ENCODE peak calls at places on chromosomes 6 and 20, in eight cellular contexts. I, F, P, L, X, Z, T and D are unnamed samples.

GRCh38 chr6:89483111-89483720 is 50.3 kb downstream of the ANKRD6 start:
- DNase-seq in I (no peak), F (peak; percentile 28), P (peak; percentile 36), L (no peak), X (no peak), Z (no peak), T (peak; percentile 57), D (peak; percentile 61)

GRCh38 chr20:25148181-25148981 is 47.1 kb upstream of the ENTPD6 start:
- DNase-seq in I (peak; percentile 69), F (peak; percentile 44), P (peak; percentile 25), L (no peak), X (no peak), Z (peak; percentile 56), T (peak; percentile 83), D (peak; percentile 70)

GRCh38 chr20:14193885-14194284 is 143.5 kb downstream of the FLRT3 start:
- DNase-seq in I (no peak), F (no peak), P (no peak), L (no peak), X (no peak), Z (no peak), T (no peak), D (no peak)

GRCh38 chr6:45609141-45609638 is 231.5 kb upstream of the SUPT3H start:
- DNase-seq in I (peak; percentile 49), F (no peak), P (no peak), L (no peak), X (peak; percentile 45), Z (no peak), T (no peak), D (no peak)

GRCh38 chr20:49381558-49382493 is 100.6 kb downstream of the KCNB1 start:
- DNase-seq in I (no peak), F (peak; percentile 84), P (peak; percentile 83), L (no peak), X (peak; percentile 18), Z (peak; percentile 72), T (peak; percentile 95), D (no peak)

GRCh38 chr20:20820104-20820503 is 107.7 kb upstream of the RALGAPA2 start:
- DNase-seq in I (no peak), F (no peak), P (no peak), L (peak; percentile 59), X (no peak), Z (peak; percentile 47), T (no peak), D (peak; percentile 7)

GRCh38 chr6:23154159-23154558 is 584.8 kb downstream of the HDGFL1 start:
- DNase-seq in I (no peak), F (no peak), P (no peak), L (no peak), X (no peak), Z (no peak), T (no peak), D (no peak)

GRCh38 chr6:106324726-106325335 is 729 bp downstream of the ATG5 start:
- DNase-seq in I (no peak), F (no peak), P (no peak), L (peak; percentile 50), X (no peak), Z (no peak), T (no peak), D (peak; percentile 20)

GRCh38 chr6:100633096-100633766 is 168.5 kb upstream of the SIM1 start:
- DNase-seq in I (no peak), F (no peak), P (no peak), L (no peak), X (peak; percentile 26), Z (no peak), T (no peak), D (peak; percentile 89)

GRCh38 chr20:57109151-57109953 is 157.1 kb downstream of the BMP7 start:
- DNase-seq in I (no peak), F (no peak), P (no peak), L (no peak), X (peak; percentile 70), Z (no peak), T (no peak), D (no peak)

GRCh38 chr6:137661601-137662000 is 167.4 kb upstream of the OLIG3 start:
- DNase-seq in I (no peak), F (peak; percentile 24), P (no peak), L (peak; percentile 78), X (no peak), Z (no peak), T (no peak), D (no peak)

GRCh38 chr6:90217621-90218496 is 78.8 kb downstream of the BACH2 start:
- DNase-seq in I (peak; percentile 66), F (no peak), P (no peak), L (no peak), X (no peak), Z (no peak), T (no peak), D (peak; percentile 85)

GRCh38 chr20:4661191-4661590 is 60.5 kb upstream of the PRND start:
- DNase-seq in I (no peak), F (no peak), P (no peak), L (no peak), X (no peak), Z (no peak), T (no peak), D (no peak)

GRCh38 chr6:137958809-137959565 is 91.9 kb downstream of the TNFAIP3 start:
- DNase-seq in I (no peak), F (no peak), P (no peak), L (no peak), X (no peak), Z (no peak), T (no peak), D (peak; percentile 49)

GRCh38 chr20:7010584-7010983 is 243.1 kb downstream of the BMP2 start:
- DNase-seq in I (no peak), F (no peak), P (no peak), L (no peak), X (no peak), Z (no peak), T (no peak), D (peak; percentile 2)

GRCh38 chr6:20740088-20740487 is 205.8 kb downstream of the CDKAL1 start:
- DNase-seq in I (no peak), F (no peak), P (no peak), L (no peak), X (no peak), Z (no peak), T (no peak), D (no peak)

GRCh38 chr20:35145141-35145564 is 2.0 kb downstream of the EDEM2 start:
- DNase-seq in I (no peak), F (no peak), P (no peak), L (peak; percentile 79), X (peak; percentile 68), Z (peak; percentile 41), T (no peak), D (peak; percentile 64)

GRCh38 chr6:4961322-4962168 is 42.3 kb downstream of the RPP40 start:
- DNase-seq in I (no peak), F (no peak), P (no peak), L (no peak), X (no peak), Z (no peak), T (no peak), D (no peak)

GRCh38 chr6:128519931-128520435 is 416 bp downstream of the PTPRK start:
- DNase-seq in I (peak; percentile 70), F (peak; percentile 52), P (peak; percentile 37), L (no peak), X (no peak), Z (peak; percentile 35), T (peak; percentile 70), D (peak; percentile 77)

DNA sequence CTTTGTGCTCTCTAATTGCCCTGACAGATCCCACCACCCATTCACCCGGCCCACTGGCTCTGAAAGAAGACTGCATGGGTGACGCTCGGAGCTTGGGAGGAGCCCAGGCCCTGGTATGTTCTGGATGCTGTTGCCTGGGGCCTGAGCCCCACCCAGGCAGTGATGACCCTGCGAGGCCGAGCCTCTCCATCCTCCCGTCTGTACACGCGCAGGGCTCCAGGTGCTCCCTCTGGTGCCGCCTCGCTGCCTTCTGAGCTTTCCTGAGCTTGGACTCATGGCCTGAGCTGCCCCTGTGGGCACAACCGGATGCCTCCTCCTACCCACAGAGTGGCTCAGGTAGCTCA is 61.2 kb downstream of the STK35 start:
- DNase-seq in I (no peak), F (no peak), P (no peak), L (no peak), X (no peak), Z (no peak), T (no peak), D (no peak)
- H3K27me3 ChIP-seq in I (no peaks in the 10 kb centered on the region), F (no peaks in the 10 kb centered on the region), P (no peaks in the 10 kb centered on the region), L (no peaks in the 10 kb centered on the region), X (no peaks in the 10 kb centered on the region), Z (no peaks in the 10 kb centered on the region), T (no peaks in the 10 kb centered on the region), D (peaks cover 44% of the 10 kb centered on the region)

GRCh38 chr6:167767715-167768107 is 59.0 kb upstream of the AFDN start:
- DNase-seq in I (no peak), F (no peak), P (no peak), L (no peak), X (no peak), Z (no peak), T (no peak), D (no peak)
- H3K4me1 ChIP-seq in I (no peaks in the 10 kb centered on the region), F (no peaks in the 10 kb centered on the region), P (peaks cover 4% of the 10 kb centered on the region), L (no peaks in the 10 kb centered on the region), X (no peaks in the 10 kb centered on the region), Z (no peaks in the 10 kb centered on the region), T (no peaks in the 10 kb centered on the region), D (peaks cover 4% of the 10 kb centered on the region)

GRCh38 chr6:38650207-38650752 is 10.6 kb upstream of the BTBD9 start:
- DNase-seq in I (no peak), F (no peak), P (no peak), L (no peak), X (no peak), Z (no peak), T (no peak), D (no peak)

GRCh38 chr6:38651121-38651784 is 11.5 kb upstream of the BTBD9 start:
- DNase-seq in I (no peak), F (no peak), P (no peak), L (no peak), X (no peak), Z (no peak), T (no peak), D (no peak)

GRCh38 chr6:38649744-38650143 is 10.0 kb upstream of the BTBD9 start:
- DNase-seq in I (no peak), F (no peak), P (no peak), L (no peak), X (no peak), Z (no peak), T (no peak), D (no peak)

GRCh38 chr6:38646166-38646565 is 6.4 kb upstream of the BTBD9 start:
- DNase-seq in I (no peak), F (no peak), P (no peak), L (no peak), X (no peak), Z (no peak), T (no peak), D (no peak)

DNA sequence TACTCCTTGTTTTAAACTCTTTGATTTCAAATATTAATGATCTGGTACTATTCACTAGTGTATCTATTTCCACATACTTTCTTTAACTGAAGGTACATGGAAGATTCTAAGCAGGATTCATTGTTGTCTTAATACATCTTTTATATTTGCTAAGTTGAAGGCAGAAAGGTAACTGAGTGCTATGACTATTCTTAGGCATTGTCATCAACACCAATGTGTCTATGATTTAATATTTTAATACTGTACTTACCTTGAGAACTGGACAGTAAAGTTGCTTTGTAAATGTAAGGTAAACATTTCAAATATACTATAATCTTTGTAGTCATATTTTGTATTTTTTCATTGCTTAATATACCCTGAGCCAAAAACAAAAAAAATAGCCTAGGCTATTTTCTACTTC is 8.9 kb upstream of the BTBD9 start:
- DNase-seq in I (no peak), F (no peak), P (no peak), L (no peak), X (no peak), Z (no peak), T (no peak), D (no peak)
- H3K27ac ChIP-seq in I (no peak overlapping the region), F (no peak overlapping the region), P (no peak overlapping the region), L (no peak overlapping the region), X (no peak overlapping the region), Z (no peak overlapping the region), T (no peak overlapping the region), D (no peak overlapping the region)

GRCh38 chr6:143179096-143179495 is 118.4 kb downstream of the AIG1 start:
- DNase-seq in I (no peak), F (no peak), P (no peak), L (no peak), X (no peak), Z (no peak), T (no peak), D (no peak)
- H3K27me3 ChIP-seq in I (no peaks in the 10 kb centered on the region), F (no peaks in the 10 kb centered on the region), P (no peaks in the 10 kb centered on the region), L (no peaks in the 10 kb centered on the region), X (no peaks in the 10 kb centered on the region), Z (no peaks in the 10 kb centered on the region), T (no peaks in the 10 kb centered on the region), D (no peaks in the 10 kb centered on the region)